ENCODE peak calls at places on chromosomes 5 and 9, in four cellular contexts. L, Z, E and B are unnamed samples. For H3K4me1, the result is how much of the 10 kb centered on the place peaks cover.

GRCh38 chr5:14267166-14267838 is 124.2 kb downstream of the TRIO start:
- DNase-seq in L (no peak), Z (no peak), E (peak), B (no peak)

GRCh38 chr9:118529210-118529609 is 825.0 kb downstream of the TLR4 start:
- DNase-seq in L (no peak), Z (no peak), E (peak), B (no peak)

GRCh38 chr5:96952946-96953730 is 17.3 kb downstream of the LNPEP start:
- DNase-seq in L (no peak), Z (no peak), E (no peak), B (no peak)

GRCh38 chr9:87878930-87879603 is 3.6 kb upstream of the SPATA31E1 start:
- DNase-seq in L (no peak), Z (no peak), E (peak), B (no peak)

GRCh38 chr5:121698690-121699089 is 153.0 kb upstream of the FTMT start:
- DNase-seq in L (no peak), Z (no peak), E (no peak), B (no peak)

GRCh38 chr5:83701886-83702285 is 18.8 kb downstream of the HAPLN1 start:
- DNase-seq in L (no peak), Z (no peak), E (no peak), B (no peak)

GRCh38 chr5:153365547-153365946 is 124.9 kb upstream of the GRIA1 start:
- DNase-seq in L (no peak), Z (no peak), E (no peak), B (no peak)

GRCh38 chr5:1540831-1541661 is 17.3 kb upstream of the LPCAT1 start:
- DNase-seq in L (no peak), Z (no peak), E (no peak), B (no peak)

GRCh38 chr5:25119654-25120053 is 474.9 kb upstream of the CDH10 start:
- DNase-seq in L (no peak), Z (no peak), E (no peak), B (no peak)

GRCh38 chr5:113123563-113123962 is 147.0 kb downstream of the DCP2 start:
- DNase-seq in L (no peak), Z (no peak), E (peak), B (no peak)

GRCh38 chr5:17436766-17437221 is 61.2 kb upstream of the TAF11L2 start:
- DNase-seq in L (peak), Z (peak), E (peak), B (no peak)

GRCh38 chr9:76321185-76321828 is 72.9 kb downstream of the RFK start:
- DNase-seq in L (no peak), Z (no peak), E (peak), B (no peak)

GRCh38 chr9:14752271-14752670 is 29.7 kb upstream of the CER1 start:
- DNase-seq in L (no peak), Z (no peak), E (peak), B (no peak)

GRCh38 chr9:131469951-131470350 is 32.8 kb upstream of the POMT1 start:
- DNase-seq in L (no peak), Z (no peak), E (no peak), B (no peak)

GRCh38 chr9:129640086-129640870 is 1.7 kb downstream of the ASB6 start:
- DNase-seq in L (peak), Z (no peak), E (no peak), B (no peak)

GRCh38 chr5:140194662-140195061 is 19.7 kb downstream of the CYSTM1 start:
- DNase-seq in L (no peak), Z (no peak), E (no peak), B (no peak)

GRCh38 chr5:140189977-140190867 is 15.2 kb downstream of the CYSTM1 start:
- DNase-seq in L (no peak), Z (no peak), E (peak), B (no peak)

GRCh38 chr5:140190868-140191209 is 15.9 kb downstream of the CYSTM1 start:
- DNase-seq in L (no peak), Z (no peak), E (peak), B (no peak)

GRCh38 chr5:140196406-140196805 is 21.4 kb downstream of the CYSTM1 start:
- DNase-seq in L (no peak), Z (no peak), E (no peak), B (no peak)

GRCh38 chr5:140192715-140193428 is 17.9 kb downstream of the CYSTM1 start:
- DNase-seq in L (no peak), Z (no peak), E (no peak), B (no peak)
- H3K4me1 ChIP-seq in L (under half), Z (under half), E (under half), B (under half)

GRCh38 chr5:143014017-143014651 is 244.0 kb downstream of the ARHGAP26 start:
- DNase-seq in L (peak), Z (no peak), E (no peak), B (peak)
- TF ChIP-seq CTCF in L (peak), Z (no peak), E (peak), B (peak)

GRCh38 chr9:6969805-6970204 is 212.0 kb downstream of the KDM4C start:
- DNase-seq in L (no peak), Z (no peak), E (no peak), B (no peak)
- TF ChIP-seq POLR2A in L (no peak), Z (no peak), E (no peak), B (no peak)

GRCh38 chr5:81855576-81855975 is 104.7 kb upstream of the SSBP2 start:
- DNase-seq in L (no peak), Z (no peak), E (no peak), B (no peak)

GRCh38 chr5:81856948-81857928 is 106.3 kb upstream of the SSBP2 start:
- DNase-seq in L (peak), Z (peak), E (peak), B (peak)

GRCh38 chr5:81854485-81854884 is 103.6 kb upstream of the SSBP2 start:
- DNase-seq in L (no peak), Z (no peak), E (no peak), B (no peak)

GRCh38 chr5:81853005-81853357 is 102.1 kb upstream of the SSBP2 start:
- DNase-seq in L (no peak), Z (no peak), E (no peak), B (no peak)

DNA sequence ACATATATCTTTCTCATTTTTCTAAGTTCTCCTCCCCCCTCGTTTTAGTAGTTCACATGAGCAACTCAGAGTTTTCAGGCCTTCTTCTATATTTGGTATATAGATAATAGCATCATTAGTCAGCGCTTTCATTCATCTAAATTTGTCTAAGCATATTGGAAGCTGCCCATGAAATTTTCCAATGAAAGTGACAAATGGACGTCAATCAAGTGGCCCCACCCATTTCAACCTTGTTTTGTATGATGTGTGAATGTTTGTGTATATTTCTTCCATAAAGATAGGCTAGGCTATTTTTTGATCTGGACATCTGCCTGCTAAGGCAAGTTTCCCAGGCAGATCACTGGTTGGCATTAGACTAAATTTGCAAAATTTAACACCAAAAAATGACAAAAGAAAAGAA is 104.0 kb upstream of the SSBP2 start:
- DNase-seq in L (no peak), Z (no peak), E (no peak), B (no peak)
- H3K4me1 ChIP-seq in L (under half), Z (half or more), E (under half), B (half or more)